ENCODE peak calls at places on chromosomes 13 and 19, in five cellular contexts. T is ovary, E is GM12865, N is AG04450, Z is HepG2. U is an unnamed sample.

GRCh38 chr19:12156254-12157058 is at the start of gene ZNF625:
- DNase-seq in Z (peak; percentile 90), T (peak; percentile 87), N (peak; percentile 43), E (peak; percentile 87), U (peak; percentile 90)

GRCh38 chr19:48999481-49000325 is 6.0 kb downstream of the RUVBL2 start:
- DNase-seq in E (peak; percentile 81), T (peak; percentile 57), N (peak; percentile 43), Z (no peak), U (no peak)

GRCh38 chr19:38043649-38044144 is 136.7 kb downstream of the SIPA1L3 start:
- DNase-seq in E (no peak), N (no peak), Z (no peak), T (no peak), U (no peak)

GRCh38 chr13:86051134-86052103 is 252.2 kb upstream of the SLITRK6 start:
- DNase-seq in T (no peak), Z (no peak), E (no peak), N (no peak), U (peak; percentile 15)

GRCh38 chr19:53906211-53907192 is 2.6 kb upstream of the CACNG7 start:
- DNase-seq in T (peak; percentile 53), N (no peak), Z (no peak), E (no peak), U (no peak)

GRCh38 chr13:43874512-43875092 is 4.9 kb downstream of the CCDC122 start:
- DNase-seq in Z (no peak), T (no peak), N (no peak), E (peak; percentile 12), U (no peak)

GRCh38 chr19:49140951-49141350 is 14.2 kb downstream of the HRC start:
- DNase-seq in T (no peak), E (no peak), N (no peak), Z (no peak), U (no peak)

GRCh38 chr13:41019027-41019487 is at the start of gene ELF1:
- DNase-seq in Z (peak; percentile 65), E (peak; percentile 95), T (no peak), N (no peak), U (peak; percentile 58)

GRCh38 chr19:45764487-45764886 is 4.6 kb downstream of the SIX5 start:
- DNase-seq in Z (no peak), N (no peak), T (peak; percentile 48), E (no peak), U (no peak)

GRCh38 chr13:95497307-95497943 is 55.1 kb upstream of the CLDN10 start:
- DNase-seq in N (no peak), T (no peak), Z (no peak), E (no peak), U (no peak)

GRCh38 chr19:41366089-41366488 is 2.1 kb upstream of the B9D2 start:
- DNase-seq in Z (no peak), E (peak; percentile 63), T (no peak), N (no peak), U (no peak)

GRCh38 chr19:8526345-8527062 is 12.5 kb upstream of the ZNF414 start:
- DNase-seq in T (peak; percentile 96), Z (peak; percentile 87), E (peak; percentile 83), N (peak; percentile 78), U (peak; percentile 54)

GRCh38 chr13:66348745-66349720 is 881.1 kb downstream of the PCDH9 start:
- DNase-seq in Z (no peak), N (no peak), E (no peak), T (no peak), U (no peak)

GRCh38 chr19:50414850-50415660 is 3.7 kb upstream of the SPIB start:
- DNase-seq in E (peak; percentile 93), Z (peak; percentile 33), N (peak; percentile 7), T (peak; percentile 85), U (no peak)

GRCh38 chr13:91946498-91947070 is 548.2 kb downstream of the GPC5 start:
- DNase-seq in T (no peak), N (no peak), E (peak; percentile 23), Z (peak; percentile 44), U (no peak)

GRCh38 chr19:5142725-5143097 is 173.8 kb downstream of the KDM4B start:
- DNase-seq in N (no peak), T (no peak), Z (no peak), E (no peak), U (no peak)

GRCh38 chr19:42051166-42052115 is 18.6 kb downstream of the GRIK5 start:
- DNase-seq in E (peak; percentile 41), T (no peak), Z (no peak), N (no peak), U (no peak)

GRCh38 chr13:46632171-46632570 is 79.2 kb downstream of the LRCH1 start:
- DNase-seq in T (no peak), N (no peak), E (no peak), Z (no peak), U (no peak)

GRCh38 chr13:35470671-35471465 is 5.6 kb downstream of the MAB21L1 start:
- DNase-seq in Z (no peak), E (no peak), N (no peak), T (peak; percentile 71), U (no peak)

GRCh38 chr13:110173247-110173818 is 133.6 kb downstream of the COL4A1 start:
- DNase-seq in N (no peak), Z (no peak), T (no peak), E (no peak), U (no peak)

GRCh38 chr19:8673281-8673891 is 25.2 kb downstream of the ACTL9 start:
- DNase-seq in N (no peak), Z (no peak), E (no peak), T (no peak), U (no peak)

GRCh38 chr19:11378319-11379189 is 4.1 kb downstream of the SWSAP1 start:
- DNase-seq in T (peak; percentile 71), N (no peak), Z (peak; percentile 48), E (peak; percentile 56), U (peak; percentile 58)

GRCh38 chr13:92355213-92355612 is 871.4 kb upstream of the GPC6 start:
- DNase-seq in N (no peak), E (no peak), Z (peak; percentile 10), T (peak; percentile 33), U (peak; percentile 11)

GRCh38 chr19:38401148-38401547 is 1.7 kb upstream of the FAM98C start:
- DNase-seq in Z (peak; percentile 12), N (no peak), T (no peak), E (no peak), U (peak; percentile 39)

GRCh38 chr19:52592301-52592700 is 22.2 kb downstream of the ZNF701 start:
- DNase-seq in E (no peak), Z (no peak), T (no peak), N (no peak), U (no peak)

GRCh38 chr19:8004723-8005513 is 523 bp downstream of the ELAVL1 start:
- DNase-seq in Z (no peak), T (peak; percentile 64), N (no peak), E (peak; percentile 37), U (no peak)

GRCh38 chr19:35249848-35250711 is 1.3 kb downstream of the LSR start:
- DNase-seq in E (no peak), Z (no peak), T (peak; percentile 28), N (no peak), U (no peak)

GRCh38 chr13:113746143-113746525 is 12.9 kb upstream of the TMEM255B start:
- DNase-seq in E (no peak), N (no peak), T (no peak), Z (peak; percentile 81), U (no peak)

GRCh38 chr13:23510979-23511735 is 59.1 kb upstream of the TNFRSF19 start:
- DNase-seq in N (no peak), E (peak; percentile 89), T (no peak), Z (peak; percentile 62), U (peak; percentile 22)
- TF ChIP-seq CTCF in N (peak; percentile 33), E (peak; percentile 47), T (no peak), Z (peak; percentile 72), U (peak; percentile 46)

GRCh38 chr19:17214531-17215124 is 529 bp upstream of the USE1 start:
- DNase-seq in Z (no peak), E (peak; percentile 18), T (no peak), N (no peak), U (no peak)
- H3K4me3 ChIP-seq in Z (peak overlapping the region; percentile 63), E (peak overlapping the region; percentile 73), T (peak overlapping the region; percentile 66), N (peak overlapping the region; percentile 79), U (peak overlapping the region; percentile 85)

DNA sequence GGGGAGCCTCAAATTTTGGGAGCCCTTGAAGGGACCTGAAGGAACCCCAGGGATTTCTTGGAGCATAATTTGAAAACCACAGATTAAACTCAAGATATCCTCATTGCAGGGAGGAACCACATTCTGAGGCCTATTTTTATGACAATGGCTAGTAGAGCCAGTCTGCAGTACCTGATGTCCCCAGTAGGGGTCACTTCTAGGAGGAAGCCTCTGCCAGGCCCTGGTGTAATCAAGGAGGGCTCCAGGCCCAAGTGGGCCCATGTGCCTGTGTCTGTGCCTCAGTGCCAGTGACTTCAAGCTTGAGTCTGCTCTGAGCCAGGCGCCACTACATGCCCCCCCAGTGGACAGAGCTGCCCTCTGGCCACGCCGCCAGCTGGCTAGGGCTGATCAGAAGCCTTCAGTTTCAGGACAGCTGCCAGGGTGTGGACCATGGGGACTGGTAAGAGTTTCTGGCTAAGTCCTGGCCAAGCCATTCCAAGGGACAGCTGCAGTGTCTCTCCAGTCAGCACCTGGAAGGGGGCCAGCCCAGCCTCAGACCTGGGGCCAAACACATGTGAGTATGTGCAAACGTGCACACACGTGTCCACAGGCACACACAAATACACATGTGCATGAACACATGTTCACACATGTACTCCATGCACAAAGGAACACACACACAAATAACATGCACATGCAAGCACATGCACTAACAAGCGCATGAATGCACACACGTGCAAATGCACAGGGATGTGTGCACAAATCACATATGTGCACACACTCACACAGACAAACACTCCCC is 20.5 kb upstream of the SLC7A10 start:
- DNase-seq in N (no peak), T (no peak), Z (no peak), E (peak; percentile 23), U (no peak)
- TF ChIP-seq CTCF in N (peak; percentile 52), T (no peak), Z (peak; percentile 43), E (peak; percentile 50), U (peak; percentile 35)

DNA sequence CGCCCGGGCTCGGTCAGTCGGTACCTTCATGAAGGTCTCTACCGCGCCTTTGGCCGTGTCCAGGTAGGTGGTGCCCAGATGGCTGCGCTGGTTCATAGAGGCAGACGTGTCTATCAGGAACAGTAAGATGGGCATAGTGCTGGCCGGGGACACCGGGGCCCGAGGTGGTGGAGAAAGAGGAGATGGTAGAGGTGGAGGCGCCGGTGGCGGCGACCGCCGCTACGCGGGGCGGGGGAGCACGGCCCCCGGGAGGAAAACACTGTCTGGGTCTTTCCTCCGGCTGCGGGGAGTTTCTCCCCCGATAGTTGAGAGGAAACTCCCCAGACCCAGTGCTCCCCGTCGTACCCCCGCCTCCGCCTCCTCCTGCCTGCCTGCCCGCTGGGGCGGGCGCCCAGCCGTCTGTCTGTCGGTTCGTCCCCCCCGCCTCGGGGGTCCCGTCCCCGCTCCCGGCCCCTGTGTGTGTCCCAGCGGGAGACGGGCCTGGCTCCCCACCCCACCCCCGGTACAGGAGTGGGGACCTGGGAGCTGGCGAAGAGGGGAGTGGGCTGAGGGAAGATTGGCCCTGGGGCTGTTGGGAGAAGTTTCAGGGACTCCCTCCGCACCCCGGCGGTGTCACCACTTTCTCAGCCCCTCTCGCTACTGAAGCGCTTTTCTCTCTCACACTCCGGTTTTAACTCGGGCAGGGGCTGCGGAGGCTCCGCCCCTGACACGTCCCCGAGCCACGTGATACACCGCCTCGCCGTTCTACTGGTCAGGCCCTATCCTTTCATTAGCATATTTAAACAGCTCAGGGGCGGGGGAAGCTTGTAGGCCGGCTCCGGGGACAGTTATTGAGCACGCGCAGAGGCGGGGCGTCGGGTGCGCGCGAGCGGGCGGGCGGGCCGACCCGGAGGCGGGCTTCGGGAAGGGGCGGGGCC is at the start of gene INTS6:
- DNase-seq in Z (peak; percentile 98), N (peak; percentile 98), E (peak; percentile 100), T (peak; percentile 99), U (peak; percentile 93)
- H3K4me3 ChIP-seq in Z (peak within 1 kb of the TSS; percentile 99), N (peak within 1 kb of the TSS; percentile 88), E (peak within 1 kb of the TSS; percentile 86), T (peak within 1 kb of the TSS; percentile 79), U (peak within 1 kb of the TSS; percentile 67)

GRCh38 chr13:106567421-106568224 is at the start of gene ARGLU1:
- DNase-seq in E (peak; percentile 95), Z (peak; percentile 78), T (peak; percentile 96), N (peak; percentile 79), U (peak; percentile 56)
- TF ChIP-seq CTCF in E (no peak), Z (no peak), T (peak; percentile 26), N (no peak), U (no peak)